ENCODE peak calls at places on chromosome 22, in ten cellular contexts. H is brain microvascular endothelial cell; O is T-helper 9 cell; X is HFF-Myc; U is GM06990; R is substantia nigra; W is naive thymus-derived CD8-positive, alpha-beta T cell; I is activated CD8-positive, alpha-beta memory T cell treated with anti-CD3 and anti-CD28 coated beads, Interleukin-2, amount 50 U/mL, for 48 hours; K is esophagus squamous epithelium; S is neural crest cell. C is an unnamed sample.

GRCh38 chr22:27220349-27220748 is 563.0 kb downstream of the MIAT start:
- DNase-seq in H (peak), O (no peak), X (no peak), U (no peak), R (no peak), W (no peak), I (no peak), K (no peak), S (no peak), C (no peak)

GRCh38 chr22:39997939-39998726 is 3.4 kb downstream of the FAM83F start:
- DNase-seq in H (no peak), O (no peak), X (no peak), U (no peak), R (no peak), W (no peak), I (no peak), K (no peak), S (no peak), C (no peak)

GRCh38 chr22:48185656-48186055 is 1423.2 kb downstream of the TBC1D22A start:
- DNase-seq in H (no peak), O (no peak), X (no peak), U (no peak), R (no peak), W (no peak), I (peak), K (no peak), S (no peak), C (peak)

GRCh38 chr22:31102441-31103081 is 4.8 kb downstream of the SELENOM start:
- DNase-seq in H (peak), O (no peak), X (peak), U (no peak), R (no peak), W (no peak), I (no peak), K (no peak), S (no peak), C (no peak)

GRCh38 chr22:36467042-36467810 is 14.2 kb downstream of the TXN2 start:
- DNase-seq in H (peak), O (no peak), X (no peak), U (no peak), R (no peak), W (no peak), I (no peak), K (no peak), S (no peak), C (no peak)

GRCh38 chr22:47190957-47191323 is 428.5 kb downstream of the TBC1D22A start:
- DNase-seq in H (no peak), O (no peak), X (no peak), U (no peak), R (no peak), W (no peak), I (no peak), K (no peak), S (no peak), C (no peak)

GRCh38 chr22:38435010-38435409 is 20.0 kb downstream of the KCNJ4 start:
- DNase-seq in H (no peak), O (no peak), X (no peak), U (no peak), R (no peak), W (no peak), I (no peak), K (no peak), S (no peak), C (peak)

GRCh38 chr22:45170001-45170466 is 6.3 kb downstream of the NUP50 start:
- DNase-seq in H (no peak), O (peak), X (no peak), U (no peak), R (no peak), W (no peak), I (peak), K (no peak), S (no peak), C (no peak)

GRCh38 chr22:40634119-40634903 is 2.2 kb downstream of the MRTFA start:
- DNase-seq in H (no peak), O (no peak), X (no peak), U (no peak), R (no peak), W (no peak), I (no peak), K (no peak), S (no peak), C (no peak)

GRCh38 chr22:29716814-29717213 is 3.0 kb upstream of the CABP7 start:
- DNase-seq in H (peak), O (no peak), X (peak), U (no peak), R (peak), W (no peak), I (peak), K (no peak), S (peak), C (peak)

GRCh38 chr22:39470462-39471335 is 13.9 kb downstream of the MGAT3 start:
- DNase-seq in H (no peak), O (no peak), X (no peak), U (no peak), R (peak), W (no peak), I (no peak), K (no peak), S (no peak), C (peak)

GRCh38 chr22:42648368-42649260 is 578 bp downstream of the CYB5R3 start:
- DNase-seq in H (no peak), O (peak), X (no peak), U (peak), R (no peak), W (peak), I (no peak), K (no peak), S (no peak), C (peak)

GRCh38 chr22:19329454-19329853 is 37.9 kb upstream of the CLTCL1 start:
- DNase-seq in H (no peak), O (no peak), X (no peak), U (no peak), R (no peak), W (no peak), I (no peak), K (no peak), S (no peak), C (no peak)

GRCh38 chr22:42967005-42967404 is 47.9 kb downstream of the PACSIN2 start:
- DNase-seq in H (no peak), O (no peak), X (no peak), U (no peak), R (no peak), W (no peak), I (no peak), K (no peak), S (no peak), C (no peak)

GRCh38 chr22:21940521-21940920 is 12.1 kb downstream of the PPM1F start:
- DNase-seq in H (no peak), O (no peak), X (no peak), U (no peak), R (no peak), W (no peak), I (no peak), K (no peak), S (no peak), C (no peak)

GRCh38 chr22:17910561-17911311 is 113.6 kb downstream of the MICAL3 start:
- DNase-seq in H (peak), O (no peak), X (peak), U (no peak), R (peak), W (no peak), I (no peak), K (no peak), S (peak), C (no peak)

GRCh38 chr22:24583221-24583971 is 9.5 kb downstream of the LRRC75B start:
- DNase-seq in H (no peak), O (no peak), X (no peak), U (no peak), R (no peak), W (no peak), I (no peak), K (no peak), S (no peak), C (no peak)

GRCh38 chr22:41340357-41340756 is 39.0 kb downstream of the ZC3H7B start:
- DNase-seq in H (no peak), O (no peak), X (no peak), U (no peak), R (no peak), W (no peak), I (no peak), K (no peak), S (no peak), C (no peak)

GRCh38 chr22:38868286-38868721 is 3.7 kb downstream of the CBX6 start:
- DNase-seq in H (no peak), O (no peak), X (no peak), U (no peak), R (no peak), W (no peak), I (no peak), K (no peak), S (no peak), C (no peak)

GRCh38 chr22:24830205-24830979 is 24.4 kb downstream of the SGSM1 start:
- DNase-seq in H (no peak), O (no peak), X (no peak), U (no peak), R (no peak), W (no peak), I (no peak), K (no peak), S (no peak), C (no peak)

GRCh38 chr22:39514373-39514973 is 5.9 kb upstream of the ATF4 start:
- DNase-seq in H (peak), O (peak), X (no peak), U (no peak), R (peak), W (no peak), I (peak), K (no peak), S (peak), C (peak)

GRCh38 chr22:49299821-49300231 is 527.8 kb downstream of the BRD1 start:
- DNase-seq in H (no peak), O (no peak), X (no peak), U (no peak), R (no peak), W (no peak), I (peak), K (no peak), S (no peak), C (no peak)

GRCh38 chr22:31124290-31124689 is 1.5 kb downstream of the INPP5J start:
- DNase-seq in H (no peak), O (no peak), X (no peak), U (no peak), R (no peak), W (no peak), I (no peak), K (no peak), S (no peak), C (no peak)

GRCh38 chr22:44592466-44593180 is 94.6 kb upstream of the RTL6 start:
- DNase-seq in H (no peak), O (no peak), X (no peak), U (no peak), R (no peak), W (no peak), I (no peak), K (no peak), S (no peak), C (no peak)

GRCh38 chr22:50306753-50307749 is at the start of gene PLXNB2:
- DNase-seq in H (peak), O (no peak), X (no peak), U (peak), R (peak), W (no peak), I (peak), K (no peak), S (peak), C (peak)

GRCh38 chr22:37661160-37661924 is 2.8 kb downstream of the PDXP start:
- DNase-seq in H (peak), O (no peak), X (no peak), U (no peak), R (peak), W (no peak), I (no peak), K (no peak), S (no peak), C (peak)

GRCh38 chr22:25655536-25655935 is 86.5 kb upstream of the MYO18B start:
- DNase-seq in H (no peak), O (no peak), X (no peak), U (peak), R (no peak), W (no peak), I (no peak), K (no peak), S (no peak), C (no peak)

GRCh38 chr22:41052661-41053490 is 39.5 kb upstream of the EP300 start:
- DNase-seq in H (peak), O (no peak), X (peak), U (no peak), R (no peak), W (no peak), I (no peak), K (no peak), S (no peak), C (no peak)

GRCh38 chr22:35686298-35686697 is 31.4 kb upstream of the APOL5 start:
- DNase-seq in H (no peak), O (no peak), X (no peak), U (no peak), R (no peak), W (no peak), I (no peak), K (no peak), S (no peak), C (no peak)

GRCh38 chr22:17847360-17848078 is 73.2 kb upstream of the BID start:
- DNase-seq in H (no peak), O (no peak), X (no peak), U (no peak), R (no peak), W (no peak), I (no peak), K (no peak), S (no peak), C (no peak)

C was measured in Karpas-422.